ENCODE peak calls at places on chromosome 11, in nine cellular contexts. Y is suprapubic skin, J is transverse colon, A is endodermal cell, V is GM10248, F is lower lobe of right lung, L is HFFc6, G is IMR-90, K is GM12865. W is an unnamed sample.

GRCh38 chr11:120881591-120881990 is 142.3 kb upstream of the TBCEL start:
- DNase-seq in Y (no peak), J (no peak), A (no peak), V (no peak), F (no peak), L (no peak), G (no peak), K (no peak), W (no peak)

GRCh38 chr11:34182921-34183685 is 77.7 kb downstream of the NAT10 start:
- DNase-seq in Y (no peak), J (no peak), A (no peak), V (no peak), F (no peak), L (no peak), G (no peak), K (no peak), W (no peak)

GRCh38 chr11:86919557-86920210 is 35.5 kb downstream of the FZD4 start:
- DNase-seq in Y (no peak), J (no peak), A (peak), V (peak), F (no peak), L (peak), G (peak), K (peak), W (no peak)

GRCh38 chr11:86592659-86593451 is 79.6 kb downstream of the ME3 start:
- DNase-seq in Y (peak), J (peak), A (peak), V (peak), F (no peak), L (peak), G (peak), K (peak), W (no peak)

GRCh38 chr11:61347916-61348461 is 13.7 kb downstream of the CYB561A3 start:
- DNase-seq in Y (no peak), J (no peak), A (no peak), V (no peak), F (no peak), L (no peak), G (no peak), K (no peak), W (no peak)

GRCh38 chr11:62139526-62140301 is 15.9 kb downstream of the INCENP start:
- DNase-seq in Y (peak), J (no peak), A (peak), V (no peak), F (no peak), L (no peak), G (no peak), K (no peak), W (no peak)

GRCh38 chr11:17547051-17547577 is at the start of gene OTOG:
- DNase-seq in Y (no peak), J (no peak), A (peak), V (no peak), F (no peak), L (no peak), G (no peak), K (no peak), W (no peak)

GRCh38 chr11:69558519-69558941 is 77.1 kb downstream of the LINC01488 start:
- DNase-seq in Y (no peak), J (no peak), A (no peak), V (no peak), F (no peak), L (no peak), G (no peak), K (no peak), W (no peak)

GRCh38 chr11:85531498-85531897 is 95.6 kb downstream of the DLG2 start:
- DNase-seq in Y (no peak), J (no peak), A (no peak), V (no peak), F (no peak), L (no peak), G (no peak), K (no peak), W (no peak)

GRCh38 chr11:40401132-40401853 is 1058.2 kb downstream of the LRRC4C start:
- DNase-seq in Y (no peak), J (no peak), A (no peak), V (no peak), F (no peak), L (no peak), G (no peak), K (no peak), W (no peak)

GRCh38 chr11:12813371-12814225 is 139.4 kb downstream of the TEAD1 start:
- DNase-seq in Y (no peak), J (peak), A (no peak), V (no peak), F (no peak), L (peak), G (peak), K (no peak), W (no peak)

GRCh38 chr11:33735166-33735425 is 1.1 kb downstream of the CD59 start:
- DNase-seq in Y (no peak), J (no peak), A (no peak), V (no peak), F (no peak), L (no peak), G (no peak), K (no peak), W (no peak)

GRCh38 chr11:120605469-120605868 is 93.9 kb downstream of the GRIK4 start:
- DNase-seq in Y (no peak), J (no peak), A (no peak), V (no peak), F (peak), L (no peak), G (no peak), K (no peak), W (no peak)

GRCh38 chr11:299951-300735 is 817 bp upstream of the IFITM5 start:
- DNase-seq in Y (peak), J (no peak), A (peak), V (no peak), F (peak), L (no peak), G (peak), K (no peak), W (no peak)

GRCh38 chr11:74615311-74615710 is 22.9 kb downstream of the POLD3 start:
- DNase-seq in Y (no peak), J (no peak), A (no peak), V (no peak), F (no peak), L (no peak), G (no peak), K (no peak), W (no peak)

GRCh38 chr11:74612877-74613276 is 20.5 kb downstream of the POLD3 start:
- DNase-seq in Y (no peak), J (no peak), A (no peak), V (no peak), F (no peak), L (no peak), G (peak), K (no peak), W (no peak)

GRCh38 chr11:74615988-74616387 is 23.6 kb downstream of the POLD3 start:
- DNase-seq in Y (no peak), J (no peak), A (no peak), V (no peak), F (no peak), L (no peak), G (peak), K (no peak), W (no peak)

DNA sequence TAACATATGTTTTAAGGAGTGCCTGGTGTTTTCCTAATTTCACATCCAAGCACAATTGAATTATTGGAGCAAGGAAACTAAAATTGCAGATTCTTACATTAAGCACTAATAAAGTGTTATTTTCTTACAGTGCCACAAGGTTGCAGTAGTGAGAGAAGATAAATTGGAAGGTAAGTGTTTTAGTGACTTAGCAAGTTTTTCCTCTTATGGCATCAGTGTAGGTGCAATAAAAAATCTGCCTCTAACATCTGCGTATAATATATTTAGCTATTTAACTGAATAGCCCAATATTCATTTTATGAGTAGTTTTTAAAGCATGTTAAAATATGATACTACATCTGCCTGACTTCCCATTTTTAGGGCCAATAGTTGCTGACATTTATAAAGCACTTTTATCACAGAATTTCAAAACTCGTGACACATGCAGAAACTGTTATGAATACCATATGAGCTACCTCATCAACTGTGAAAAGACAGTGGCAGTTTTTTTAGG is 19.0 kb downstream of the POLD3 start:
- DNase-seq in Y (no peak), J (no peak), A (no peak), V (peak), F (no peak), L (peak), G (peak), K (peak), W (peak)
- TF ChIP-seq CTCF in Y (peak), J (peak), A (peak), V (peak), F (peak), L (peak), G (peak), K (peak), W (peak)

GRCh38 chr11:47980907-47981621 is 705 bp downstream of the PTPRJ start:
- DNase-seq in Y (peak), J (peak), A (peak), V (peak), F (peak), L (peak), G (peak), K (peak), W (no peak)
- TF ChIP-seq CTCF in Y (no peak), J (no peak), A (peak), V (peak), F (peak), L (peak), G (peak), K (no peak), W (no peak)

DNA sequence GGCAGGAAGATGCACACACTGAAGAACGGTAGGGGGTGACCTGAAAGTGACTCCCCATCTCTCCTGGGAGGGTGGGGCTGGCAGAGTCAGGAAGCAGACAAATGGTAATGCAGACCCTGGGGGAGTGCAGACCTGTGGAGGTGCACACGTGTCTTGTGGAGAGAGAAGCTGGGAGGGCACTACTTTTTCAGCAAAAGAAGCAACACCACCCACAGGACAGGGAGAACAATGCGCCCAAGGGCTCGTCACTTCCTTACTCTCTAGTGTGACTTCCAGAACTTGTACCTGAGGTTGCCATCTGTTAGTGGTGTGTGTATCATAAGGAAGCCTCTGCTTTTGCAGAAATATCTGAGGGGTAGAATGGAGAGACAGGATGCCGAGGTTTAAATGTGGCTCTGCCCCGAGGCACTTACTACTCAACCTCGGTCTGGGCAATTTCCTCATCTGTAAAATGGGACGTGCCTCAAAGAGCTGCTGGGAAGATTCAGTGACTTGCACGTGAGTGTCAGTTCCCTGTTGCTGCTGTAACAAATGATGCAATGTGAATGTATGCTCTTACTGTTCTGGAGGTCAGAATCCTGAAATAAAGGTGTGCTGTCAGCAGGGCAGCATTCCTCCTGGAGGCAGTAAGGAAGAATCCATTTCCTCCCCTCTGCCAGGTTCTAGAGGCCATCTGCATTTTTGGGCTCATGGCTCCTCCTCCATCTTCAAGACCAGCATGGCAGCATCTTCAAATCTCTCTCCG is 323.4 kb downstream of the SHANK2 start:
- DNase-seq in Y (no peak), J (no peak), A (peak), V (no peak), F (no peak), L (no peak), G (no peak), K (no peak), W (no peak)
- TF ChIP-seq CTCF in Y (no peak), J (no peak), A (peak), V (no peak), F (no peak), L (no peak), G (no peak), K (no peak), W (no peak)

GRCh38 chr11:112086422-112087191 is at the start of the genes SDHD and TIMM8B:
- DNase-seq in Y (peak), J (peak), A (peak), V (peak), F (peak), L (peak), G (peak), K (peak), W (peak)
- TF ChIP-seq CTCF in Y (peak), J (peak), A (peak), V (peak), F (peak), L (peak), G (peak), K (peak), W (peak)

DNA sequence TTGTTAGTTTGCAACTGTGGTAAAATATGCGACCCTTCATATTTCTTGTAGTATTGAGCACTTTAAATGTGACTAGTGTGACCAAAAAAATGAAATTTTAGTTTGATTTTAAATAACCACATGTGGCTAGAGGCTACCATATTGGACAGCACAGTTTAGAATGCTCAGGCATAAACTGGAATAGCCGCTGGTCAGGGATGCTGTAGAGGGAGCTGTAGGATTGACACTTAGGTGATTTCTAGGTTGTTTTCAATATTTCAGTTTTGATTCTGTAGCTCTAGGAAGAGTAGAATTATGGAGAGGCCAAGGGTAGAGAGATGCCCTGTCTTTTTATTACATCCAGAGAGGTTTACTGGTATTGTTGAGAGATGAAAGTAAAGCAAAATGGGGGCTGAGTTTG is 10.8 kb upstream of the VSIG10L2 start:
- DNase-seq in Y (no peak), J (no peak), A (no peak), V (no peak), F (no peak), L (no peak), G (no peak), K (no peak), W (no peak)
- TF ChIP-seq CTCF in Y (no peak), J (no peak), A (no peak), V (no peak), F (no peak), L (no peak), G (no peak), K (no peak), W (peak)

GRCh38 chr11:1504581-1505290 is 18.2 kb upstream of the MOB2 start:
- DNase-seq in Y (no peak), J (no peak), A (no peak), V (no peak), F (peak), L (no peak), G (no peak), K (no peak), W (no peak)

GRCh38 chr11:1504164-1504563 is 17.6 kb upstream of the MOB2 start:
- DNase-seq in Y (no peak), J (no peak), A (no peak), V (no peak), F (peak), L (no peak), G (no peak), K (no peak), W (no peak)

GRCh38 chr11:1506981-1507380 is 20.4 kb upstream of the MOB2 start:
- DNase-seq in Y (no peak), J (no peak), A (no peak), V (no peak), F (peak), L (no peak), G (no peak), K (no peak), W (no peak)

GRCh38 chr11:1503708-1504104 is 17.1 kb upstream of the MOB2 start:
- DNase-seq in Y (no peak), J (no peak), A (no peak), V (no peak), F (peak), L (no peak), G (no peak), K (no peak), W (no peak)

DNA sequence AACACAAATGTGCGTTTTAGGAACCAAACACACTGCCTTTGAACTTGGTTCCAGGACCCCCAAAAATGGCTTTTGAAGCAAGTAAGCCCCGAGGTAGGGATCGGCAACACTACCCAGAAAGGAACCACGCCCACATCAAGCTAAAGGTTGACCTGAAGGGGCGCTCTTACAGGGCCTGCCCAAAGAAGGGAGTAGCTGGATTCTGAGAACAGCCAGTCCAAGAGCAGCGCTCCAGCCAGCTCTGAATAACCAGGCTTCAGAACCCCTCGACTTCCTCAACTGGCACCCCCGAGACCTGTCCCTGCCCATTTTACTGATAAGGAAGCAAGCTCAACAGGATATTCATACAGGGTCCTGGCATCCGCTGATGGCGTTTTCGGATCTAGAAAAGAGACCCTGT is 18.9 kb upstream of the MOB2 start:
- DNase-seq in Y (no peak), J (no peak), A (peak), V (no peak), F (peak), L (no peak), G (no peak), K (no peak), W (no peak)
- TF ChIP-seq CTCF in Y (no peak), J (no peak), A (peak), V (no peak), F (no peak), L (peak), G (no peak), K (no peak), W (no peak)